ENCODE peak calls at places on chromosomes 13 and 19, in ten cellular contexts. One of them, this sample, is unnamed.

GRCh38 chr19:14114854-14115253 is 2.7 kb downstream of the PRKACA start:
- DNase-seq in uterus: no peak
- DNase-seq in lower leg skin: peak
- DNase-seq in HCT116: no peak
- DNase-seq in adrenal gland: no peak
- DNase-seq in HepG2: no peak
- DNase-seq in sigmoid colon: peak
- DNase-seq in vagina: no peak
- DNase-seq in endothelial cell of umbilical vein: no peak
- DNase-seq in A549: peak
- DNase-seq in this sample: peak

GRCh38 chr13:110380359-110381028 is 73.4 kb downstream of the COL4A2 start:
- DNase-seq in uterus: no peak
- DNase-seq in lower leg skin: no peak
- DNase-seq in HCT116: no peak
- DNase-seq in adrenal gland: no peak
- DNase-seq in HepG2: no peak
- DNase-seq in sigmoid colon: no peak
- DNase-seq in vagina: no peak
- DNase-seq in endothelial cell of umbilical vein: peak
- DNase-seq in A549: no peak
- DNase-seq in this sample: no peak

GRCh38 chr19:11530432-11530831 is 1.5 kb upstream of the ECSIT start:
- DNase-seq in uterus: peak
- DNase-seq in lower leg skin: peak
- DNase-seq in HCT116: peak
- DNase-seq in adrenal gland: peak
- DNase-seq in HepG2: peak
- DNase-seq in sigmoid colon: peak
- DNase-seq in vagina: no peak
- DNase-seq in endothelial cell of umbilical vein: peak
- DNase-seq in A549: peak
- DNase-seq in this sample: peak

GRCh38 chr19:45876411-45877197 is 9.3 kb downstream of the IRF2BP1 start:
- DNase-seq in uterus: no peak
- DNase-seq in lower leg skin: no peak
- DNase-seq in HCT116: no peak
- DNase-seq in adrenal gland: no peak
- DNase-seq in HepG2: peak
- DNase-seq in sigmoid colon: peak
- DNase-seq in vagina: no peak
- DNase-seq in endothelial cell of umbilical vein: peak
- DNase-seq in A549: no peak
- DNase-seq in this sample: peak

GRCh38 chr13:109919715-109920375 is 133.5 kb upstream of the IRS2 start:
- DNase-seq in uterus: no peak
- DNase-seq in lower leg skin: no peak
- DNase-seq in HCT116: no peak
- DNase-seq in adrenal gland: no peak
- DNase-seq in HepG2: no peak
- DNase-seq in sigmoid colon: no peak
- DNase-seq in vagina: no peak
- DNase-seq in endothelial cell of umbilical vein: no peak
- DNase-seq in A549: no peak
- DNase-seq in this sample: no peak

GRCh38 chr19:41734156-41734555 is 21.2 kb upstream of the CEACAM6 start:
- DNase-seq in uterus: no peak
- DNase-seq in lower leg skin: no peak
- DNase-seq in HCT116: no peak
- DNase-seq in adrenal gland: no peak
- DNase-seq in HepG2: no peak
- DNase-seq in sigmoid colon: no peak
- DNase-seq in vagina: no peak
- DNase-seq in endothelial cell of umbilical vein: no peak
- DNase-seq in A549: no peak
- DNase-seq in this sample: no peak

GRCh38 chr13:41751277-41751676 is 209.6 kb downstream of the VWA8 start:
- DNase-seq in uterus: peak
- DNase-seq in lower leg skin: no peak
- DNase-seq in HCT116: no peak
- DNase-seq in adrenal gland: peak
- DNase-seq in HepG2: no peak
- DNase-seq in sigmoid colon: no peak
- DNase-seq in vagina: no peak
- DNase-seq in endothelial cell of umbilical vein: no peak
- DNase-seq in A549: no peak
- DNase-seq in this sample: peak

GRCh38 chr13:31775148-31775547 is 35.8 kb downstream of the RXFP2 start:
- DNase-seq in uterus: no peak
- DNase-seq in lower leg skin: no peak
- DNase-seq in HCT116: no peak
- DNase-seq in adrenal gland: no peak
- DNase-seq in HepG2: no peak
- DNase-seq in sigmoid colon: no peak
- DNase-seq in vagina: no peak
- DNase-seq in endothelial cell of umbilical vein: no peak
- DNase-seq in A549: no peak
- DNase-seq in this sample: no peak

GRCh38 chr13:24627090-24627714 is 53.0 kb upstream of the ATP12A start:
- DNase-seq in uterus: no peak
- DNase-seq in lower leg skin: peak
- DNase-seq in HCT116: peak
- DNase-seq in adrenal gland: no peak
- DNase-seq in HepG2: peak
- DNase-seq in sigmoid colon: no peak
- DNase-seq in vagina: no peak
- DNase-seq in endothelial cell of umbilical vein: no peak
- DNase-seq in A549: peak
- DNase-seq in this sample: no peak

GRCh38 chr13:24626449-24626848 is 53.8 kb upstream of the ATP12A start:
- DNase-seq in uterus: no peak
- DNase-seq in lower leg skin: peak
- DNase-seq in HCT116: no peak
- DNase-seq in adrenal gland: no peak
- DNase-seq in HepG2: no peak
- DNase-seq in sigmoid colon: no peak
- DNase-seq in vagina: no peak
- DNase-seq in endothelial cell of umbilical vein: no peak
- DNase-seq in A549: no peak
- DNase-seq in this sample: no peak

GRCh38 chr13:24625324-24625723 is 54.9 kb upstream of the ATP12A start:
- DNase-seq in uterus: no peak
- DNase-seq in lower leg skin: no peak
- DNase-seq in HCT116: no peak
- DNase-seq in adrenal gland: no peak
- DNase-seq in HepG2: no peak
- DNase-seq in sigmoid colon: no peak
- DNase-seq in vagina: no peak
- DNase-seq in endothelial cell of umbilical vein: no peak
- DNase-seq in A549: no peak
- DNase-seq in this sample: no peak

GRCh38 chr13:24624801-24625231 is 55.4 kb upstream of the ATP12A start:
- DNase-seq in uterus: peak
- DNase-seq in lower leg skin: no peak
- DNase-seq in HCT116: no peak
- DNase-seq in adrenal gland: no peak
- DNase-seq in HepG2: no peak
- DNase-seq in sigmoid colon: peak
- DNase-seq in vagina: no peak
- DNase-seq in endothelial cell of umbilical vein: no peak
- DNase-seq in A549: no peak
- DNase-seq in this sample: no peak

GRCh38 chr13:24625870-24626419 is 54.3 kb upstream of the ATP12A start:
- DNase-seq in uterus: no peak
- DNase-seq in lower leg skin: peak
- DNase-seq in HCT116: no peak
- DNase-seq in adrenal gland: no peak
- DNase-seq in HepG2: no peak
- DNase-seq in sigmoid colon: no peak
- DNase-seq in vagina: peak
- DNase-seq in endothelial cell of umbilical vein: no peak
- DNase-seq in A549: no peak
- DNase-seq in this sample: no peak
- TF ChIP-seq POLR2A in uterus: no peak
- TF ChIP-seq POLR2A in lower leg skin: no peak
- TF ChIP-seq POLR2A in HCT116: no peak
- TF ChIP-seq POLR2A in adrenal gland: no peak
- TF ChIP-seq POLR2A in HepG2: no peak
- TF ChIP-seq POLR2A in sigmoid colon: no peak
- TF ChIP-seq POLR2A in vagina: no peak
- TF ChIP-seq POLR2A in endothelial cell of umbilical vein: no peak
- TF ChIP-seq POLR2A in A549: no peak
- TF ChIP-seq POLR2A in this sample: no peak

GRCh38 chr19:3024870-3025515 is 4.1 kb downstream of the TLE2 start:
- DNase-seq in uterus: no peak
- DNase-seq in lower leg skin: no peak
- DNase-seq in HCT116: no peak
- DNase-seq in adrenal gland: no peak
- DNase-seq in HepG2: no peak
- DNase-seq in sigmoid colon: no peak
- DNase-seq in vagina: no peak
- DNase-seq in endothelial cell of umbilical vein: no peak
- DNase-seq in A549: no peak
- DNase-seq in this sample: no peak
- TF ChIP-seq POLR2A in uterus: no peak
- TF ChIP-seq POLR2A in lower leg skin: no peak
- TF ChIP-seq POLR2A in HCT116: no peak
- TF ChIP-seq POLR2A in adrenal gland: no peak
- TF ChIP-seq POLR2A in HepG2: no peak
- TF ChIP-seq POLR2A in sigmoid colon: no peak
- TF ChIP-seq POLR2A in vagina: no peak
- TF ChIP-seq POLR2A in endothelial cell of umbilical vein: no peak
- TF ChIP-seq POLR2A in A549: no peak
- TF ChIP-seq POLR2A in this sample: no peak

GRCh38 chr19:44741841-44742352 is 6.6 kb upstream of the BCL3 start:
- DNase-seq in uterus: peak
- DNase-seq in lower leg skin: peak
- DNase-seq in HCT116: peak
- DNase-seq in adrenal gland: peak
- DNase-seq in HepG2: peak
- DNase-seq in sigmoid colon: peak
- DNase-seq in vagina: peak
- DNase-seq in endothelial cell of umbilical vein: peak
- DNase-seq in A549: peak
- DNase-seq in this sample: peak

GRCh38 chr19:44740351-44740824 is 8.1 kb upstream of the BCL3 start:
- DNase-seq in uterus: no peak
- DNase-seq in lower leg skin: no peak
- DNase-seq in HCT116: peak
- DNase-seq in adrenal gland: no peak
- DNase-seq in HepG2: peak
- DNase-seq in sigmoid colon: no peak
- DNase-seq in vagina: no peak
- DNase-seq in endothelial cell of umbilical vein: no peak
- DNase-seq in A549: no peak
- DNase-seq in this sample: no peak

GRCh38 chr19:44738161-44738535 is 10.4 kb upstream of the BCL3 start:
- DNase-seq in uterus: no peak
- DNase-seq in lower leg skin: no peak
- DNase-seq in HCT116: no peak
- DNase-seq in adrenal gland: no peak
- DNase-seq in HepG2: no peak
- DNase-seq in sigmoid colon: no peak
- DNase-seq in vagina: no peak
- DNase-seq in endothelial cell of umbilical vein: no peak
- DNase-seq in A549: no peak
- DNase-seq in this sample: no peak

GRCh38 chr19:44738603-44739585 is 9.6 kb upstream of the BCL3 start:
- DNase-seq in uterus: no peak
- DNase-seq in lower leg skin: no peak
- DNase-seq in HCT116: no peak
- DNase-seq in adrenal gland: no peak
- DNase-seq in HepG2: peak
- DNase-seq in sigmoid colon: no peak
- DNase-seq in vagina: no peak
- DNase-seq in endothelial cell of umbilical vein: no peak
- DNase-seq in A549: peak
- DNase-seq in this sample: no peak

DNA sequence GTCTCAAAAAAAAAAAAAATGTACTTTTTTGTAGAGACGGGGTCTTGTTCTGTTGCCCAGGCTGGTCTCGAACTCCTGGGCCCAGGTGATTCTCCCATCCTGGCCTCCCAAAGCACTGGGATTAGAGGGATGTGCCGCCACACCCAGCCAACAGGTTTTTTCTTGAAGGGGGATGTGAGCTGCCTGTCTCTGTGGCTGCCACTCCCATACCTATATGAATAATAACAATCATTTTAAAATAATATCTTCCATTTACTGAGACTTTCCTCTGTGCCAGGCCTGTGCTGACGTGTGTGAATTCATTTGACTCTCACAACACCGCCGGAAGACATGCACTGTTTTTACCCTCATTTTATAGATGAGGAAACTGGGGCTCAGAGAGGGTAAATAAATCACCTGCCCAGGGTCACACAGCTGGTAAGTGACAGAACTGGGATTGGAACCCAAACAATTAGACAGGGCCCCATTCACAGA is 7.2 kb upstream of the BCL3 start:
- DNase-seq in uterus: no peak
- DNase-seq in lower leg skin: no peak
- DNase-seq in HCT116: peak
- DNase-seq in adrenal gland: no peak
- DNase-seq in HepG2: no peak
- DNase-seq in sigmoid colon: no peak
- DNase-seq in vagina: no peak
- DNase-seq in endothelial cell of umbilical vein: peak
- DNase-seq in A549: no peak
- DNase-seq in this sample: no peak
- TF ChIP-seq POLR2A in uterus: no peak
- TF ChIP-seq POLR2A in lower leg skin: no peak
- TF ChIP-seq POLR2A in HCT116: no peak
- TF ChIP-seq POLR2A in adrenal gland: no peak
- TF ChIP-seq POLR2A in HepG2: no peak
- TF ChIP-seq POLR2A in sigmoid colon: no peak
- TF ChIP-seq POLR2A in vagina: no peak
- TF ChIP-seq POLR2A in endothelial cell of umbilical vein: no peak
- TF ChIP-seq POLR2A in A549: no peak
- TF ChIP-seq POLR2A in this sample: no peak

GRCh38 chr19:1489463-1489971 is 633 bp downstream of the PCSK4 start:
- DNase-seq in uterus: no peak
- DNase-seq in lower leg skin: no peak
- DNase-seq in HCT116: no peak
- DNase-seq in adrenal gland: no peak
- DNase-seq in HepG2: no peak
- DNase-seq in sigmoid colon: no peak
- DNase-seq in vagina: no peak
- DNase-seq in endothelial cell of umbilical vein: no peak
- DNase-seq in A549: no peak
- DNase-seq in this sample: no peak

GRCh38 chr19:1491114-1491848 is at the start of gene REEP6:
- DNase-seq in uterus: no peak
- DNase-seq in lower leg skin: no peak
- DNase-seq in HCT116: no peak
- DNase-seq in adrenal gland: no peak
- DNase-seq in HepG2: no peak
- DNase-seq in sigmoid colon: no peak
- DNase-seq in vagina: no peak
- DNase-seq in endothelial cell of umbilical vein: no peak
- DNase-seq in A549: no peak
- DNase-seq in this sample: no peak

GRCh38 chr19:1490311-1491113 is at the start of gene PCSK4:
- DNase-seq in uterus: peak
- DNase-seq in lower leg skin: peak
- DNase-seq in HCT116: peak
- DNase-seq in adrenal gland: peak
- DNase-seq in HepG2: peak
- DNase-seq in sigmoid colon: peak
- DNase-seq in vagina: no peak
- DNase-seq in endothelial cell of umbilical vein: peak
- DNase-seq in A549: peak
- DNase-seq in this sample: peak

GRCh38 chr19:1488282-1488601 is 1.9 kb downstream of the PCSK4 start:
- DNase-seq in uterus: no peak
- DNase-seq in lower leg skin: no peak
- DNase-seq in HCT116: no peak
- DNase-seq in adrenal gland: no peak
- DNase-seq in HepG2: no peak
- DNase-seq in sigmoid colon: no peak
- DNase-seq in vagina: no peak
- DNase-seq in endothelial cell of umbilical vein: no peak
- DNase-seq in A549: no peak
- DNase-seq in this sample: no peak

GRCh38 chr19:1490020-1490310 is 185 bp downstream of the PCSK4 start:
- DNase-seq in uterus: no peak
- DNase-seq in lower leg skin: no peak
- DNase-seq in HCT116: no peak
- DNase-seq in adrenal gland: no peak
- DNase-seq in HepG2: no peak
- DNase-seq in sigmoid colon: no peak
- DNase-seq in vagina: no peak
- DNase-seq in endothelial cell of umbilical vein: no peak
- DNase-seq in A549: no peak
- DNase-seq in this sample: no peak
- TF ChIP-seq POLR2A in uterus: no peak
- TF ChIP-seq POLR2A in lower leg skin: no peak
- TF ChIP-seq POLR2A in HCT116: no peak
- TF ChIP-seq POLR2A in adrenal gland: no peak
- TF ChIP-seq POLR2A in HepG2: no peak
- TF ChIP-seq POLR2A in sigmoid colon: no peak
- TF ChIP-seq POLR2A in vagina: no peak
- TF ChIP-seq POLR2A in endothelial cell of umbilical vein: peak
- TF ChIP-seq POLR2A in A549: no peak
- TF ChIP-seq POLR2A in this sample: peak